ENCODE peak calls at places on chromosomes 11 and 22, in six cellular contexts. Y is IMR-90, M is mesenchymal stem cell, R is H1, C is mesendoderm, V is neuronal stem cell. P is an unnamed sample.

GRCh38 chr11:17267576-17267975 is 9.0 kb upstream of the NUCB2 start:
- DNase-seq in Y (peak; percentile 33), M (peak; percentile 32), R (no peak), C (peak; percentile 37), V (no peak), P (peak; percentile 89)

GRCh38 chr22:33327348-33327860 is 269.2 kb upstream of the SYN3 start:
- DNase-seq in Y (no peak), M (no peak), R (no peak), C (no peak), V (no peak), P (no peak)

GRCh38 chr22:25182131-25183110 is 17.2 kb upstream of the CRYBB3 start:
- DNase-seq in Y (no peak), M (no peak), R (no peak), C (no peak), V (no peak), P (peak; percentile 6)

GRCh38 chr11:8006349-8006977 is 19.3 kb downstream of the EIF3F start:
- DNase-seq in Y (peak; percentile 71), M (peak; percentile 74), R (peak; percentile 77), C (peak; percentile 83), V (peak; percentile 66), P (peak; percentile 88)

GRCh38 chr11:65401803-65402248 is 15.4 kb downstream of the FRMD8 start:
- DNase-seq in Y (no peak), M (no peak), R (no peak), C (no peak), V (no peak), P (no peak)

GRCh38 chr11:102577182-102577581 is 46.6 kb upstream of the MMP7 start:
- DNase-seq in Y (peak; percentile 46), M (peak; percentile 33), R (no peak), C (no peak), V (no peak), P (no peak)

GRCh38 chr11:3166268-3167142 is 1.4 kb upstream of the OSBPL5 start:
- DNase-seq in Y (no peak), M (no peak), R (no peak), C (no peak), V (no peak), P (no peak)

GRCh38 chr22:33896154-33896800 is 24.0 kb downstream of the LARGE1 start:
- DNase-seq in Y (no peak), M (no peak), R (no peak), C (no peak), V (no peak), P (no peak)

GRCh38 chr11:77647906-77648305 is 10.3 kb upstream of the CLNS1A start:
- DNase-seq in Y (no peak), M (no peak), R (no peak), C (no peak), V (no peak), P (no peak)

GRCh38 chr22:49657275-49657973 is 170.2 kb downstream of the BRD1 start:
- DNase-seq in Y (no peak), M (no peak), R (no peak), C (peak; percentile 23), V (no peak), P (peak; percentile 44)

GRCh38 chr11:126202646-126203359 is 8.6 kb downstream of the RPUSD4 start:
- DNase-seq in Y (no peak), M (no peak), R (no peak), C (no peak), V (no peak), P (no peak)

GRCh38 chr11:12158926-12159325 is 48.5 kb downstream of the MICAL2 start:
- DNase-seq in Y (peak; percentile 67), M (no peak), R (no peak), C (peak; percentile 62), V (no peak), P (no peak)

GRCh38 chr11:2464451-2465165 is 19.8 kb downstream of the KCNQ1 start:
- DNase-seq in Y (no peak), M (no peak), R (no peak), C (no peak), V (no peak), P (no peak)

GRCh38 chr11:72223615-72224586 is 666 bp upstream of the INPPL1 start:
- DNase-seq in Y (peak; percentile 56), M (peak; percentile 78), R (peak; percentile 79), C (peak; percentile 79), V (no peak), P (peak; percentile 66)

GRCh38 chr11:134584001-134584561 is 172.0 kb upstream of the B3GAT1 start:
- DNase-seq in Y (no peak), M (no peak), R (peak; percentile 43), C (no peak), V (no peak), P (no peak)

GRCh38 chr11:8218840-8219239 is 44.8 kb downstream of the LMO1 start:
- DNase-seq in Y (no peak), M (no peak), R (no peak), C (no peak), V (no peak), P (no peak)

GRCh38 chr22:45271667-45272188 is 13.0 kb upstream of the UPK3A start:
- DNase-seq in Y (no peak), M (peak; percentile 48), R (no peak), C (no peak), V (no peak), P (no peak)

GRCh38 chr11:31808268-31808667 is 2.9 kb downstream of the PAX6 start:
- DNase-seq in Y (no peak), M (no peak), R (peak; percentile 50), C (peak; percentile 17), V (no peak), P (no peak)

GRCh38 chr11:27088353-27088752 is 47.7 kb downstream of the BBOX1 start:
- DNase-seq in Y (no peak), M (no peak), R (no peak), C (no peak), V (no peak), P (no peak)

GRCh38 chr11:67592880-67593624 is 9.4 kb downstream of the GSTP1 start:
- DNase-seq in Y (no peak), M (no peak), R (peak; percentile 44), C (no peak), V (no peak), P (no peak)

GRCh38 chr11:18632841-18633240 is 1.3 kb downstream of the SPTY2D1 start:
- DNase-seq in Y (peak; percentile 6), M (no peak), R (no peak), C (no peak), V (no peak), P (peak; percentile 39)
- H3K4me3 ChIP-seq in Y (peak overlapping the region; percentile 60), M (no peak overlapping the region), R (peak overlapping the region; percentile 94), C (no peak overlapping the region), V (peak overlapping the region; percentile 85), P (no peak overlapping the region)

GRCh38 chr22:28628766-28629165 is 50.9 kb downstream of the TTC28 start:
- DNase-seq in Y (no peak), M (no peak), R (no peak), C (no peak), V (no peak), P (no peak)

GRCh38 chr22:28629420-28630184 is 50.0 kb downstream of the TTC28 start:
- DNase-seq in Y (peak; percentile 24), M (no peak), R (no peak), C (peak; percentile 68), V (no peak), P (peak; percentile 4)

GRCh38 chr22:28627791-28628190 is 51.8 kb downstream of the TTC28 start:
- DNase-seq in Y (no peak), M (no peak), R (no peak), C (no peak), V (no peak), P (no peak)

GRCh38 chr22:28630185-28630580 is 49.5 kb downstream of the TTC28 start:
- DNase-seq in Y (no peak), M (no peak), R (no peak), C (peak; percentile 3), V (no peak), P (no peak)
- H2BK120ac ChIP-seq in Y (no peak overlapping the region), M (no peak overlapping the region), R (peak overlapping the region; percentile 54), C (no peak overlapping the region), V (no peak overlapping the region), P (no peak overlapping the region)

GRCh38 chr11:35747638-35748037 is 85.1 kb downstream of the TRIM44 start:
- DNase-seq in Y (no peak), M (no peak), R (no peak), C (no peak), V (peak; percentile 9), P (no peak)

GRCh38 chr11:35750315-35750714 is 87.7 kb downstream of the TRIM44 start:
- DNase-seq in Y (no peak), M (no peak), R (no peak), C (no peak), V (no peak), P (no peak)

GRCh38 chr11:35748644-35749043 is 86.1 kb downstream of the TRIM44 start:
- DNase-seq in Y (no peak), M (no peak), R (no peak), C (no peak), V (no peak), P (no peak)

GRCh38 chr11:35742707-35743454 is 80.3 kb downstream of the TRIM44 start:
- DNase-seq in Y (no peak), M (no peak), R (no peak), C (no peak), V (no peak), P (no peak)

DNA sequence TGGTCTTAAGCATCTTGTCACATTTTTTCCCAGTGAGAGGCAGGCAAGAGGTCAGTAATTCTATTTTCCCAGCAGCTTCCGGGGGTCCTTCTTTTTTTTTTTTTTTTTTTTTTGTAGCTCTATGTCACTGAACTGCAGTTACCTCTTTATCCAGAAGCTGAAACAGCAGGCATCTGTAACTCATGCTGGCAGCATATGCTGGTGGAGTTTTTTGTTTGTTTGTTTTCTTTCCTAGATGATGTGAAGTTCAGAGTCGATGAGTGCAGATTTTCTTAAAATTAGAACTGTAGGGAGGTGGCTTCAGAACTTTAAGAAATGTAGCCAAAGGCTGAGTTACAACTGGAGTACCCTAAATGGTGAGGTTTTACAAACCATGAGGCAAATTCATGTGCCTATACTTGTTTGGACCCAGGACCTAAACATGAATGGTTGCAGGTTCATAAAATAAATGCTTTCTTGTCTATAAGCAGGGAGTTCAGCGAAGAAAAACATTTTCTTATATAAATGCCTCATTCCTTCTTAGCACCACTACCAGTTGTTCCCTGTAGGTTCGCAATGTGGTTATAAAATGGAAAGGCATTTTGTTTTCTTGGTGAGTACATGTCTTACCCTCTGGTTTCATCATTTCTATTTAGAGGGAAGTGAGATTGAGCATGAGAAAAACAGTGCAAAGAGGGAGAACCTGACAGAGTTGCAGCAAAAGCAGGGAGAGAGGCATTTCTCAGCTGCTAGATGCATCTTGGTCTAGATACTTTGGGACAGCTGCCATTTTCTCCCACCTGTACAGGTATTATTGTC is 84.0 kb downstream of the TRIM44 start:
- DNase-seq in Y (peak; percentile 41), M (peak; percentile 7), R (no peak), C (no peak), V (no peak), P (no peak)
- H3K4me2 ChIP-seq in Y (no peak overlapping the region), M (no peak overlapping the region), R (no peak overlapping the region), C (no peak overlapping the region), V (no peak overlapping the region), P (no peak overlapping the region)

DNA sequence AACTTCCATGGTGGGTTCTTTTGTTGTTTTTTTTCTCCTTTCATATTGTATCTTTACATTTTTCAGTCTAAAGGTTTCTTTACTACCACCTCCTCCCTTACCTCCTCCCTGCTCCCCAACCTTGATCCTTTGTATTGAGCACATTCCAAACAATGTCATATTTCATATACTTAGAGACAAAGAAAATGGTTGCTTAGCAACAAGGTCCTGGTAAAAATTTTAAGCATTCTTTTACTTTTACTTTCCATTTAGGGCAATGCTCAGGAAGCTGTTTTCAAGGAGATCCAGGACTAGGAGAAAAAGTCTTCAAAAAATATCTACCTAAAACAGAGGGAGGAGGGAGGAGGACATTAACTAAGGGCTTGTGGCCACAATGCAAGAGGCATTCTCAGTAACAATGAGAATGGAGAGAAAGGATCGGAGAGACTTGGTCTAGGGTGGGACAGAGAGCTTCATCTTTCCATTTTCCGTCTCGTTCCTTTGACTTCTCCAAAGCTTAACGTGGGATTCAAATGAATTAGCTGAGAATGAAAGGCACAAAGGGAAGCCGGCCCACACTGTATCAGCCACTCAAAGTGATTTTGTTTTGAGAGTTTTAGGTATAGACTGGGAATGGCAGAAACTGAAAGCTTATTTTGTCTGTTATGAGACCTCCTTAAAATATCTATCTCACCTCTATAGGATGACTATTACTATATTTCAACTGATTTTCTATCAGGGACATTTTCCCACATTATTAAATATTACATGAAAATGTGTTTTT is 455.8 kb downstream of the RAB38 start:
- DNase-seq in Y (no peak), M (no peak), R (no peak), C (no peak), V (no peak), P (no peak)
- H3K4me3 ChIP-seq in Y (no peak overlapping the region), M (no peak overlapping the region), R (no peak overlapping the region), C (no peak overlapping the region), V (no peak overlapping the region), P (no peak overlapping the region)